ENCODE peak calls at places on chromosome 3, in nine cellular contexts. T is AG08395; D is endothelial cell of umbilical vein; W is EH; J is RPMI8226; E is stimulated activated CD8-positive, alpha-beta memory T cell treated with anti-CD3 and anti-CD28 coated beads, Interleukin-4, amount 100 ng/mL, for 4 hours; N is H7; M is LoVo; Z is GOT3. S is an unnamed sample.

GRCh38 chr3:139226731-139227130 is 117.1 kb upstream of the MRPS22 start:
- DNase-seq in T (no peak), D (no peak), W (peak), J (no peak), E (no peak), N (no peak), M (no peak), Z (no peak), S (no peak)

GRCh38 chr3:143269741-143270140 is 150.2 kb downstream of the CHST2 start:
- DNase-seq in T (no peak), D (no peak), W (no peak), J (no peak), E (no peak), N (no peak), M (no peak), Z (no peak), S (no peak)

GRCh38 chr3:184631339-184631965 is 69.9 kb downstream of the EPHB3 start:
- DNase-seq in T (no peak), D (no peak), W (peak), J (no peak), E (no peak), N (no peak), M (no peak), Z (no peak), S (no peak)

GRCh38 chr3:23629181-23629893 is 176.4 kb upstream of the UBE2E1 start:
- DNase-seq in T (no peak), D (peak), W (peak), J (no peak), E (no peak), N (no peak), M (peak), Z (no peak), S (no peak)

GRCh38 chr3:11238880-11239279 is 33.3 kb upstream of the ATG7 start:
- DNase-seq in T (peak), D (peak), W (peak), J (no peak), E (no peak), N (no peak), M (peak), Z (no peak), S (no peak)

GRCh38 chr3:30310251-30310954 is 296.0 kb upstream of the TGFBR2 start:
- DNase-seq in T (no peak), D (no peak), W (no peak), J (no peak), E (no peak), N (no peak), M (no peak), Z (no peak), S (no peak)

GRCh38 chr3:129310612-129311011 is 31.9 kb downstream of the HMCES start:
- DNase-seq in T (no peak), D (no peak), W (no peak), J (peak), E (no peak), N (no peak), M (no peak), Z (no peak), S (no peak)

GRCh38 chr3:134315286-134316106 is 58.8 kb downstream of the AMOTL2 start:
- DNase-seq in T (peak), D (peak), W (peak), J (no peak), E (no peak), N (no peak), M (no peak), Z (no peak), S (no peak)

GRCh38 chr3:49790626-49791411 is 4.5 kb upstream of the IP6K1 start:
- DNase-seq in T (no peak), D (no peak), W (peak), J (no peak), E (no peak), N (peak), M (no peak), Z (no peak), S (no peak)

GRCh38 chr3:135456182-135456790 is 509.2 kb upstream of the PPP2R3A start:
- DNase-seq in T (no peak), D (no peak), W (no peak), J (no peak), E (no peak), N (peak), M (no peak), Z (no peak), S (no peak)

GRCh38 chr3:194696702-194697101 is 11.0 kb downstream of the FAM43A start:
- DNase-seq in T (no peak), D (no peak), W (no peak), J (no peak), E (no peak), N (no peak), M (no peak), Z (no peak), S (no peak)

GRCh38 chr3:12192173-12192572 is 33.5 kb upstream of the TIMP4 start:
- DNase-seq in T (no peak), D (no peak), W (no peak), J (no peak), E (no peak), N (no peak), M (no peak), Z (no peak), S (no peak)

GRCh38 chr3:129984124-129984523 is 9.6 kb downstream of the TRH start:
- DNase-seq in T (no peak), D (no peak), W (peak), J (no peak), E (no peak), N (peak), M (no peak), Z (no peak), S (no peak)

GRCh38 chr3:169954142-169954756 is 12.4 kb upstream of the SEC62 start:
- DNase-seq in T (no peak), D (no peak), W (peak), J (no peak), E (no peak), N (no peak), M (no peak), Z (no peak), S (no peak)

GRCh38 chr3:180319461-180319860 is 282.5 kb upstream of the TTC14 start:
- DNase-seq in T (no peak), D (no peak), W (no peak), J (no peak), E (no peak), N (no peak), M (no peak), Z (no peak), S (no peak)

GRCh38 chr3:27749640-27750039 is 27.5 kb upstream of the EOMES start:
- DNase-seq in T (no peak), D (no peak), W (no peak), J (no peak), E (no peak), N (no peak), M (no peak), Z (no peak), S (no peak)

GRCh38 chr3:108333951-108334350 is 37.6 kb downstream of the HHLA2 start:
- DNase-seq in T (no peak), D (no peak), W (no peak), J (no peak), E (no peak), N (no peak), M (no peak), Z (no peak), S (no peak)

GRCh38 chr3:144106970-144107369 is 135.3 kb downstream of the DIPK2A start:
- DNase-seq in T (no peak), D (peak), W (no peak), J (no peak), E (no peak), N (no peak), M (no peak), Z (no peak), S (no peak)

GRCh38 chr3:46586738-46587246 is 20.7 kb upstream of the LRRC2 start:
- DNase-seq in T (no peak), D (no peak), W (no peak), J (no peak), E (no peak), N (no peak), M (no peak), Z (no peak), S (no peak)

GRCh38 chr3:10534066-10534465 is 28.7 kb upstream of the ATP2B2 start:
- DNase-seq in T (no peak), D (no peak), W (no peak), J (no peak), E (no peak), N (no peak), M (no peak), Z (no peak), S (no peak)

GRCh38 chr3:184645304-184645703 is 66.6 kb downstream of the MAGEF1 start:
- DNase-seq in T (no peak), D (no peak), W (no peak), J (no peak), E (no peak), N (no peak), M (no peak), Z (no peak), S (no peak)

GRCh38 chr3:161273589-161274218 is 52.6 kb downstream of the NMD3 start:
- DNase-seq in T (no peak), D (peak), W (peak), J (peak), E (no peak), N (no peak), M (peak), Z (no peak), S (no peak)

GRCh38 chr3:69819283-69819682 is 80.0 kb downstream of the MITF start:
- DNase-seq in T (no peak), D (no peak), W (no peak), J (peak), E (no peak), N (no peak), M (no peak), Z (no peak), S (no peak)

GRCh38 chr3:38969321-38970235 is 82.2 kb downstream of the SCN11A start:
- DNase-seq in T (no peak), D (no peak), W (no peak), J (no peak), E (no peak), N (no peak), M (no peak), Z (no peak), S (no peak)

GRCh38 chr3:155791190-155791589 is 14.9 kb downstream of the C3orf33 start:
- DNase-seq in T (no peak), D (no peak), W (peak), J (peak), E (no peak), N (no peak), M (no peak), Z (no peak), S (no peak)

GRCh38 chr3:71107926-71108325 is 475.6 kb downstream of the FOXP1 start:
- DNase-seq in T (no peak), D (peak), W (no peak), J (no peak), E (no peak), N (no peak), M (no peak), Z (no peak), S (no peak)

GRCh38 chr3:156483426-156483825 is 71.5 kb downstream of the SSR3 start:
- DNase-seq in T (peak), D (peak), W (peak), J (peak), E (no peak), N (no peak), M (peak), Z (no peak), S (no peak)

GRCh38 chr3:81726132-81726531 is 35.3 kb downstream of the GBE1 start:
- DNase-seq in T (peak), D (peak), W (peak), J (no peak), E (no peak), N (no peak), M (no peak), Z (no peak), S (no peak)

GRCh38 chr3:37686225-37686624 is 175.5 kb upstream of the CTDSPL start:
- DNase-seq in T (no peak), D (no peak), W (no peak), J (no peak), E (no peak), N (peak), M (no peak), Z (no peak), S (no peak)

GRCh38 chr3:50242778-50243551 is 7.0 kb downstream of the GNAI2 start:
- DNase-seq in T (no peak), D (peak), W (peak), J (peak), E (peak), N (peak), M (no peak), Z (no peak), S (peak)

GRCh38 chr3:192986399-192986798 is 68.7 kb upstream of the MB21D2 start:
- DNase-seq in T (no peak), D (no peak), W (peak), J (no peak), E (no peak), N (no peak), M (no peak), Z (no peak), S (no peak)

GRCh38 chr3:66499881-66500574 is 794 bp downstream of the LRIG1 start:
- DNase-seq in T (peak), D (no peak), W (peak), J (no peak), E (no peak), N (peak), M (no peak), Z (no peak), S (peak)

GRCh38 chr3:15204005-15204404 is 2.0 kb upstream of the CAPN7 start:
- DNase-seq in T (no peak), D (no peak), W (peak), J (no peak), E (no peak), N (no peak), M (no peak), Z (no peak), S (no peak)

GRCh38 chr3:180229113-180229512 is 192.4 kb upstream of the PEX5L start:
- DNase-seq in T (no peak), D (no peak), W (no peak), J (no peak), E (no peak), N (no peak), M (no peak), Z (no peak), S (no peak)

GRCh38 chr3:100005670-100006393 is 108.5 kb downstream of the FILIP1L start:
- DNase-seq in T (no peak), D (no peak), W (peak), J (no peak), E (no peak), N (no peak), M (no peak), Z (no peak), S (no peak)

GRCh38 chr3:152283492-152284381 is 15.0 kb downstream of the MBNL1 start:
- DNase-seq in T (no peak), D (no peak), W (no peak), J (peak), E (no peak), N (no peak), M (peak), Z (no peak), S (no peak)

GRCh38 chr3:131532645-131533044 is 29.9 kb upstream of the MRPL3 start:
- DNase-seq in T (no peak), D (no peak), W (no peak), J (no peak), E (no peak), N (no peak), M (no peak), Z (no peak), S (no peak)